ENCODE peak calls at places on chromosome 21, in six cellular contexts. C is stimulated activated CD8-positive, alpha-beta memory T cell treated with anti-CD3 and anti-CD28 coated beads, Interleukin-2, amount 100 ng/mL, for 48 hours; G is Calu3; O is GM04504; Z is neural progenitor cell; W is HCEC 1CT. E is an unnamed sample.

GRCh38 chr21:45010096-45010495 is 64.3 kb upstream of the ADARB1 start:
- DNase-seq in C (no peak), G (no peak), O (no peak), Z (no peak), W (no peak), E (no peak)

GRCh38 chr21:32921632-32922230 is 104.0 kb upstream of the OLIG2 start:
- DNase-seq in C (peak), G (peak), O (no peak), Z (peak), W (no peak), E (no peak)

GRCh38 chr21:33028759-33029511 is 3.2 kb downstream of the OLIG2 start:
- DNase-seq in C (no peak), G (no peak), O (no peak), Z (peak), W (no peak), E (no peak)

GRCh38 chr21:42219606-42220137 is 732 bp downstream of the ABCG1 start:
- DNase-seq in C (no peak), G (no peak), O (no peak), Z (peak), W (no peak), E (no peak)

GRCh38 chr21:33734326-33734725 is 92.0 kb downstream of the ITSN1 start:
- DNase-seq in C (no peak), G (no peak), O (no peak), Z (no peak), W (no peak), E (no peak)

GRCh38 chr21:39661121-39661520 is 48.4 kb downstream of the B3GALT5 start:
- DNase-seq in C (no peak), G (no peak), O (no peak), Z (no peak), W (no peak), E (no peak)

GRCh38 chr21:41612674-41613250 is 104.8 kb upstream of the TMPRSS2 start:
- DNase-seq in C (peak), G (peak), O (peak), Z (peak), W (no peak), E (peak)

GRCh38 chr21:34885636-34886553 is 163.2 kb downstream of the RUNX1 start:
- DNase-seq in C (no peak), G (no peak), O (no peak), Z (peak), W (peak), E (no peak)

GRCh38 chr21:35663856-35664606 is 396.3 kb downstream of the SETD4 start:
- DNase-seq in C (no peak), G (no peak), O (no peak), Z (no peak), W (no peak), E (no peak)

GRCh38 chr21:44267655-44268142 is 6.0 kb upstream of the DNMT3L start:
- DNase-seq in C (no peak), G (no peak), O (no peak), Z (peak), W (no peak), E (no peak)

GRCh38 chr21:41627428-41627827 is 119.5 kb upstream of the TMPRSS2 start:
- DNase-seq in C (no peak), G (no peak), O (peak), Z (no peak), W (no peak), E (no peak)

GRCh38 chr21:23401278-23401677 is 2206.0 kb downstream of the MRPL39 start:
- DNase-seq in C (no peak), G (no peak), O (no peak), Z (peak), W (no peak), E (no peak)

GRCh38 chr21:44402323-44403105 is 49.1 kb downstream of the TRPM2 start:
- DNase-seq in C (no peak), G (no peak), O (no peak), Z (no peak), W (no peak), E (no peak)

GRCh38 chr21:42356036-42356435 is 5.2 kb upstream of the TFF2 start:
- DNase-seq in C (no peak), G (no peak), O (no peak), Z (no peak), W (no peak), E (no peak)

GRCh38 chr21:31279986-31280385 is 64.1 kb downstream of the TIAM1 start:
- DNase-seq in C (no peak), G (no peak), O (no peak), Z (no peak), W (no peak), E (no peak)

GRCh38 chr21:16020878-16021277 is 291.1 kb downstream of the USP25 start:
- DNase-seq in C (no peak), G (no peak), O (no peak), Z (no peak), W (no peak), E (no peak)

GRCh38 chr21:43917515-43918384 is 52.7 kb downstream of the AGPAT3 start:
- DNase-seq in C (no peak), G (peak), O (no peak), Z (no peak), W (no peak), E (no peak)

GRCh38 chr21:36640260-36641244 is 58.4 kb upstream of the SIM2 start:
- DNase-seq in C (no peak), G (no peak), O (no peak), Z (peak), W (no peak), E (no peak)

GRCh38 chr21:28439852-28440251 is 552.8 kb downstream of the LTN1 start:
- DNase-seq in C (no peak), G (no peak), O (no peak), Z (no peak), W (peak), E (no peak)